ENCODE peak calls at places on chromosomes 12 and 14, in seven cellular contexts. One of them, this sample, is unnamed.

GRCh38 chr12:23729354-23729753 is 220.1 kb downstream of the SOX5 start:
- DNase-seq in HepG2: no peak
- DNase-seq in A549: no peak
- DNase-seq in SK-N-SH: no peak
- DNase-seq in stomach: no peak
- DNase-seq in tibial nerve: no peak
- DNase-seq in ovary: no peak
- DNase-seq in this sample: no peak

GRCh38 chr12:13178568-13179158 is 17.9 kb upstream of the EMP1 start:
- DNase-seq in tibial nerve: no peak
- DNase-seq in A549: no peak
- DNase-seq in HepG2: no peak
- DNase-seq in ovary: no peak
- DNase-seq in SK-N-SH: no peak
- DNase-seq in stomach: no peak
- DNase-seq in this sample: peak; percentile 87

GRCh38 chr12:66189476-66189823 is 436 bp downstream of the IRAK3 start:
- DNase-seq in HepG2: no peak
- DNase-seq in A549: no peak
- DNase-seq in ovary: no peak
- DNase-seq in tibial nerve: no peak
- DNase-seq in SK-N-SH: no peak
- DNase-seq in stomach: no peak
- DNase-seq in this sample: no peak

GRCh38 chr12:123278150-123278627 is 6.5 kb upstream of the CDK2AP1 start:
- DNase-seq in stomach: no peak
- DNase-seq in A549: no peak
- DNase-seq in tibial nerve: no peak
- DNase-seq in SK-N-SH: no peak
- DNase-seq in ovary: peak; percentile 1
- DNase-seq in HepG2: no peak
- DNase-seq in this sample: no peak

GRCh38 chr12:109734219-109735000 is 20.8 kb downstream of the FAM222A start:
- DNase-seq in ovary: peak; percentile 21
- DNase-seq in A549: no peak
- DNase-seq in tibial nerve: no peak
- DNase-seq in HepG2: no peak
- DNase-seq in stomach: peak; percentile 15
- DNase-seq in SK-N-SH: peak; percentile 62
- DNase-seq in this sample: peak; percentile 78

GRCh38 chr14:90137807-90138206 is 76.0 kb downstream of the KCNK13 start:
- DNase-seq in tibial nerve: no peak
- DNase-seq in stomach: no peak
- DNase-seq in A549: no peak
- DNase-seq in ovary: no peak
- DNase-seq in HepG2: no peak
- DNase-seq in SK-N-SH: no peak
- DNase-seq in this sample: no peak

GRCh38 chr12:109625131-109625559 is 51.6 kb downstream of the MVK start:
- DNase-seq in ovary: no peak
- DNase-seq in tibial nerve: no peak
- DNase-seq in HepG2: no peak
- DNase-seq in stomach: no peak
- DNase-seq in SK-N-SH: peak; percentile 85
- DNase-seq in A549: peak; percentile 64
- DNase-seq in this sample: no peak

GRCh38 chr14:69708586-69709169 is 58.3 kb upstream of the SRSF5 start:
- DNase-seq in HepG2: peak; percentile 41
- DNase-seq in stomach: no peak
- DNase-seq in ovary: no peak
- DNase-seq in A549: peak; percentile 40
- DNase-seq in SK-N-SH: peak; percentile 51
- DNase-seq in tibial nerve: no peak
- DNase-seq in this sample: no peak

GRCh38 chr12:108630481-108631207 is 3.0 kb downstream of the SELPLG start:
- DNase-seq in ovary: no peak
- DNase-seq in stomach: no peak
- DNase-seq in A549: no peak
- DNase-seq in tibial nerve: no peak
- DNase-seq in SK-N-SH: no peak
- DNase-seq in HepG2: no peak
- DNase-seq in this sample: no peak

GRCh38 chr12:56216461-56216860 is 5.3 kb downstream of the RNF41 start:
- DNase-seq in stomach: no peak
- DNase-seq in ovary: no peak
- DNase-seq in HepG2: no peak
- DNase-seq in tibial nerve: no peak
- DNase-seq in SK-N-SH: no peak
- DNase-seq in A549: no peak
- DNase-seq in this sample: no peak

GRCh38 chr14:23537351-23538048 is 14.1 kb downstream of the ZFHX2 start:
- DNase-seq in ovary: no peak
- DNase-seq in A549: no peak
- DNase-seq in stomach: no peak
- DNase-seq in tibial nerve: no peak
- DNase-seq in SK-N-SH: no peak
- DNase-seq in HepG2: no peak
- DNase-seq in this sample: no peak
- H3K27ac ChIP-seq in ovary: no peak overlapping the region
- H3K27ac ChIP-seq in A549: no peak overlapping the region
- H3K27ac ChIP-seq in stomach: no peak overlapping the region
- H3K27ac ChIP-seq in tibial nerve: no peak overlapping the region
- H3K27ac ChIP-seq in SK-N-SH: no peak overlapping the region
- H3K27ac ChIP-seq in HepG2: no peak overlapping the region
- H3K27ac ChIP-seq in this sample: no peak overlapping the region

DNA sequence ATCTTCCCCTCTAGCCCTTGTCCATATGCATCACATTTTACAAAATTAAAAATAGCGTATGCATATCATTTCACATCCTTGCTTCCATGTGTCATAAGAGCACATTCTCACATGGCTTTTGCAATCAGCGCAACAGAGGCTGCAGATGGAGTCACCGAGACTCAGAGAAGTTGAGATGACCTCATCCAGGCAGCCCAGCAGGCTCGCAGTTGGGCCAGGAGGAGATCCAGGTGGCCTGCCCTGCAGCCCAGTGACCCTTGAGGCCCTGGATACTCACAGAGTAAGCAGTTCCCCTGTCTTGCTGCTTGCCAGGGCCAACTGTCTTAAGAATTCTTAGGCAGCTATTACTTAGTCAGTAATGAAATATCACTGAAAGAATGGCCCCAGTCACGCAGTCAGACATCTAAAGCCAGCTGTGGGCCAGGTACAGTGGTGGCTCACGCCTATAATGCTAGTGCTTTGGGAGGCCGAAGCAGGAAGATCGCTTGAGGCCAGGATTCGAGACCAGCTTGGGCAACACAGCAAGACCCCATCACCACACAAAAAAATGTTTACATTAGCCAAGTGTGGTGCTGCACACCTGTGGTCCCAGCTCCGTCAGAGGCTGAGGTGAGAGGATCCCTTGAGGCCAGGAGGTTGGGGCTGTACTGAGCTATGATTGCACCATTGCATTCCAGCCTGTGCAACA is 9.1 kb downstream of the CAMKK2 start:
- DNase-seq in tibial nerve: no peak
- DNase-seq in ovary: no peak
- DNase-seq in A549: no peak
- DNase-seq in stomach: no peak
- DNase-seq in SK-N-SH: no peak
- DNase-seq in HepG2: no peak
- DNase-seq in this sample: no peak
- TF ChIP-seq EP300 in tibial nerve: no peak
- TF ChIP-seq EP300 in ovary: no peak
- TF ChIP-seq EP300 in A549: no peak
- TF ChIP-seq EP300 in stomach: no peak
- TF ChIP-seq EP300 in SK-N-SH: no peak
- TF ChIP-seq EP300 in HepG2: no peak
- TF ChIP-seq EP300 in this sample: no peak

GRCh38 chr12:125882141-125882540 is 816.9 kb downstream of the AACS start:
- DNase-seq in ovary: no peak
- DNase-seq in SK-N-SH: no peak
- DNase-seq in stomach: no peak
- DNase-seq in A549: no peak
- DNase-seq in tibial nerve: no peak
- DNase-seq in HepG2: no peak
- DNase-seq in this sample: no peak
- H3K27ac ChIP-seq in ovary: no peak overlapping the region
- H3K27ac ChIP-seq in SK-N-SH: no peak overlapping the region
- H3K27ac ChIP-seq in stomach: no peak overlapping the region
- H3K27ac ChIP-seq in A549: no peak overlapping the region
- H3K27ac ChIP-seq in tibial nerve: no peak overlapping the region
- H3K27ac ChIP-seq in HepG2: no peak overlapping the region
- H3K27ac ChIP-seq in this sample: no peak overlapping the region

GRCh38 chr12:64801381-64801780 is 23.1 kb upstream of the TBC1D30 start:
- DNase-seq in tibial nerve: no peak
- DNase-seq in stomach: no peak
- DNase-seq in A549: peak; percentile 45
- DNase-seq in SK-N-SH: peak; percentile 31
- DNase-seq in ovary: no peak
- DNase-seq in HepG2: no peak
- DNase-seq in this sample: no peak

GRCh38 chr12:64797156-64797555 is 27.3 kb upstream of the TBC1D30 start:
- DNase-seq in ovary: no peak
- DNase-seq in tibial nerve: no peak
- DNase-seq in stomach: no peak
- DNase-seq in A549: peak; percentile 22
- DNase-seq in HepG2: peak; percentile 31
- DNase-seq in SK-N-SH: no peak
- DNase-seq in this sample: no peak

GRCh38 chr12:64796205-64796845 is 28.1 kb upstream of the TBC1D30 start:
- DNase-seq in tibial nerve: no peak
- DNase-seq in SK-N-SH: peak; percentile 52
- DNase-seq in stomach: peak; percentile 75
- DNase-seq in A549: peak; percentile 96
- DNase-seq in ovary: peak; percentile 30
- DNase-seq in HepG2: peak; percentile 92
- DNase-seq in this sample: no peak

GRCh38 chr12:64800640-64801039 is 23.8 kb upstream of the TBC1D30 start:
- DNase-seq in tibial nerve: no peak
- DNase-seq in HepG2: no peak
- DNase-seq in SK-N-SH: no peak
- DNase-seq in stomach: no peak
- DNase-seq in ovary: no peak
- DNase-seq in A549: no peak
- DNase-seq in this sample: no peak

GRCh38 chr12:64798165-64798564 is 26.3 kb upstream of the TBC1D30 start:
- DNase-seq in stomach: no peak
- DNase-seq in A549: no peak
- DNase-seq in HepG2: no peak
- DNase-seq in tibial nerve: no peak
- DNase-seq in ovary: no peak
- DNase-seq in SK-N-SH: no peak
- DNase-seq in this sample: no peak
- TF ChIP-seq EP300 in stomach: no peak
- TF ChIP-seq EP300 in A549: no peak
- TF ChIP-seq EP300 in HepG2: no peak
- TF ChIP-seq EP300 in tibial nerve: no peak
- TF ChIP-seq EP300 in ovary: no peak
- TF ChIP-seq EP300 in SK-N-SH: no peak
- TF ChIP-seq EP300 in this sample: no peak

GRCh38 chr12:120235369-120236123 is 30.0 kb downstream of the PXN start:
- DNase-seq in ovary: no peak
- DNase-seq in A549: peak; percentile 47
- DNase-seq in tibial nerve: no peak
- DNase-seq in HepG2: no peak
- DNase-seq in SK-N-SH: no peak
- DNase-seq in stomach: no peak
- DNase-seq in this sample: no peak
- H3K27ac ChIP-seq in ovary: no peak overlapping the region
- H3K27ac ChIP-seq in A549: peak overlapping the region; percentile 100
- H3K27ac ChIP-seq in tibial nerve: peak overlapping the region; percentile 73
- H3K27ac ChIP-seq in HepG2: no peak overlapping the region
- H3K27ac ChIP-seq in SK-N-SH: peak overlapping the region; percentile 80
- H3K27ac ChIP-seq in stomach: peak overlapping the region; percentile 85
- H3K27ac ChIP-seq in this sample: peak overlapping the region; percentile 95

DNA sequence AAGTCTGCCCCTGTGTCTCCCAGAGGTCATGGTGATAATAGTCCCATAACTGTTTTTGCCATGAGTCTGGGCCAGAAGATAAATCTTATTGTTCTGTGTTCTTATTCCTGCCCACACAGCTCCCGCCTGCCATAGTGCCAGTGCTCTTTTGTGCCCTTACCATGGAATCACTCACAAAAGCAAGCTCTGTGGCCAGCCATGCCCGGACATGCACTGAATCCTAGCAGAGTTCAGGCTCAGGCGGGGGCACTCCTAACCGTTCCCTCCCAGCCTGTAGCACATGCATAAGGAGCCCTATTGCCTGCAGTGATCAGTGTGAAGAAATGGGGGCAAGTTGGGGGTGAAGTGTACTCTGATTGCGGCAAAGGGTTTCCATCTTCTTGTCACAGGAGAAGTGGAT is 33.3 kb downstream of the DHRS2 start:
- DNase-seq in A549: no peak
- DNase-seq in stomach: no peak
- DNase-seq in tibial nerve: no peak
- DNase-seq in ovary: no peak
- DNase-seq in HepG2: no peak
- DNase-seq in SK-N-SH: no peak
- DNase-seq in this sample: no peak
- TF ChIP-seq EP300 in A549: no peak
- TF ChIP-seq EP300 in stomach: no peak
- TF ChIP-seq EP300 in tibial nerve: no peak
- TF ChIP-seq EP300 in ovary: no peak
- TF ChIP-seq EP300 in HepG2: no peak
- TF ChIP-seq EP300 in SK-N-SH: no peak
- TF ChIP-seq EP300 in this sample: no peak

GRCh38 chr12:71415336-71416231 is 24.0 kb upstream of the LGR5 start:
- DNase-seq in A549: peak; percentile 66
- DNase-seq in ovary: no peak
- DNase-seq in stomach: no peak
- DNase-seq in SK-N-SH: peak; percentile 68
- DNase-seq in tibial nerve: no peak
- DNase-seq in HepG2: peak; percentile 60
- DNase-seq in this sample: no peak
- H3K27ac ChIP-seq in A549: no peak overlapping the region
- H3K27ac ChIP-seq in ovary: no peak overlapping the region
- H3K27ac ChIP-seq in stomach: no peak overlapping the region
- H3K27ac ChIP-seq in SK-N-SH: no peak overlapping the region
- H3K27ac ChIP-seq in tibial nerve: no peak overlapping the region
- H3K27ac ChIP-seq in HepG2: no peak overlapping the region
- H3K27ac ChIP-seq in this sample: no peak overlapping the region

GRCh38 chr12:103857164-103857563 is 16.1 kb upstream of the NT5DC3 start:
- DNase-seq in HepG2: peak; percentile 30
- DNase-seq in ovary: no peak
- DNase-seq in A549: no peak
- DNase-seq in stomach: no peak
- DNase-seq in tibial nerve: no peak
- DNase-seq in SK-N-SH: no peak
- DNase-seq in this sample: no peak

GRCh38 chr12:103855036-103855712 is 14.1 kb upstream of the NT5DC3 start:
- DNase-seq in SK-N-SH: no peak
- DNase-seq in stomach: no peak
- DNase-seq in tibial nerve: no peak
- DNase-seq in HepG2: peak; percentile 65
- DNase-seq in A549: no peak
- DNase-seq in ovary: no peak
- DNase-seq in this sample: no peak

GRCh38 chr12:103858335-103858734 is 17.3 kb upstream of the NT5DC3 start:
- DNase-seq in stomach: no peak
- DNase-seq in HepG2: no peak
- DNase-seq in A549: no peak
- DNase-seq in tibial nerve: no peak
- DNase-seq in ovary: no peak
- DNase-seq in SK-N-SH: no peak
- DNase-seq in this sample: no peak

GRCh38 chr12:103855896-103856657 is 15.0 kb upstream of the NT5DC3 start:
- DNase-seq in SK-N-SH: no peak
- DNase-seq in A549: no peak
- DNase-seq in ovary: no peak
- DNase-seq in HepG2: no peak
- DNase-seq in stomach: no peak
- DNase-seq in tibial nerve: no peak
- DNase-seq in this sample: no peak

GRCh38 chr12:103858953-103859601 is 18.0 kb upstream of the NT5DC3 start:
- DNase-seq in HepG2: peak; percentile 67
- DNase-seq in A549: peak; percentile 93
- DNase-seq in tibial nerve: no peak
- DNase-seq in stomach: peak; percentile 42
- DNase-seq in ovary: peak; percentile 42
- DNase-seq in SK-N-SH: no peak
- DNase-seq in this sample: peak; percentile 98
- TF ChIP-seq EP300 in HepG2: no peak
- TF ChIP-seq EP300 in A549: peak; percentile 20
- TF ChIP-seq EP300 in tibial nerve: no peak
- TF ChIP-seq EP300 in stomach: peak; percentile 92
- TF ChIP-seq EP300 in ovary: peak; percentile 33
- TF ChIP-seq EP300 in SK-N-SH: no peak
- TF ChIP-seq EP300 in this sample: peak; percentile 100